ENCODE peak calls at places on chromosomes 2 and 18, in four cellular contexts. C is mesendoderm, E is esophagus squamous epithelium, A is GM23248. Z is an unnamed sample. For H3K4me1, the result is how much of the 10 kb centered on the place peaks cover.

GRCh38 chr2:12738112-12738485 is 21.4 kb downstream of the TRIB2 start:
- DNase-seq in C (no peak), E (no peak), A (no peak), Z (no peak)

GRCh38 chr18:7158201-7158600 is 40.6 kb upstream of the LAMA1 start:
- DNase-seq in C (peak), E (no peak), A (peak), Z (no peak)

GRCh38 chr2:9107168-9108025 is 99.2 kb upstream of the ASAP2 start:
- DNase-seq in C (no peak), E (no peak), A (no peak), Z (no peak)

GRCh38 chr18:55286257-55286825 is 301.7 kb downstream of the TCF4 start:
- DNase-seq in C (no peak), E (no peak), A (no peak), Z (no peak)

GRCh38 chr18:58970943-58971799 is 106.5 kb downstream of the ZNF532 start:
- DNase-seq in C (no peak), E (no peak), A (no peak), Z (no peak)

GRCh38 chr2:236816197-236817170 is 246.9 kb downstream of the ACKR3 start:
- DNase-seq in C (no peak), E (no peak), A (no peak), Z (no peak)

GRCh38 chr18:1017227-1017626 is 112.6 kb downstream of the ADCYAP1 start:
- DNase-seq in C (peak), E (no peak), A (peak), Z (no peak)

GRCh38 chr2:62972601-62973000 is 78.0 kb upstream of the OTX1 start:
- DNase-seq in C (no peak), E (no peak), A (no peak), Z (no peak)

GRCh38 chr18:41936471-41937134 is 18.4 kb upstream of the PIK3C3 start:
- DNase-seq in C (peak), E (no peak), A (no peak), Z (peak)

GRCh38 chr18:48486762-48487161 is 52.1 kb upstream of the CTIF start:
- DNase-seq in C (no peak), E (no peak), A (peak), Z (no peak)

GRCh38 chr2:64145760-64146159 is 1.5 kb upstream of the PELI1 start:
- DNase-seq in C (peak), E (no peak), A (no peak), Z (no peak)

GRCh38 chr18:58590231-58590630 is 38.7 kb downstream of the ALPK2 start:
- DNase-seq in C (peak), E (no peak), A (peak), Z (no peak)

GRCh38 chr2:186718895-186719294 is 25.0 kb downstream of the FAM171B start:
- DNase-seq in C (no peak), E (no peak), A (no peak), Z (no peak)

GRCh38 chr2:111202266-111203040 is 81.7 kb downstream of the BCL2L11 start:
- DNase-seq in C (no peak), E (no peak), A (peak), Z (no peak)

GRCh38 chr2:16508061-16508851 is 157.4 kb downstream of the CYRIA start:
- DNase-seq in C (peak), E (no peak), A (peak), Z (peak)

GRCh38 chr2:203861607-203862006 is 6.0 kb upstream of the CTLA4 start:
- DNase-seq in C (no peak), E (no peak), A (no peak), Z (no peak)
- H3K4me1 ChIP-seq in C (under half), E (under half), A (under half), Z (under half)

GRCh38 chr2:10832228-10832936 is 19.8 kb upstream of the PDIA6 start:
- DNase-seq in C (peak), E (no peak), A (peak), Z (peak)

GRCh38 chr2:10829304-10829703 is 16.7 kb upstream of the PDIA6 start:
- DNase-seq in C (no peak), E (no peak), A (no peak), Z (no peak)

GRCh38 chr2:10830203-10830602 is 17.6 kb upstream of the PDIA6 start:
- DNase-seq in C (no peak), E (no peak), A (no peak), Z (no peak)

GRCh38 chr2:10831387-10831985 is 18.9 kb upstream of the PDIA6 start:
- DNase-seq in C (no peak), E (no peak), A (peak), Z (no peak)

DNA sequence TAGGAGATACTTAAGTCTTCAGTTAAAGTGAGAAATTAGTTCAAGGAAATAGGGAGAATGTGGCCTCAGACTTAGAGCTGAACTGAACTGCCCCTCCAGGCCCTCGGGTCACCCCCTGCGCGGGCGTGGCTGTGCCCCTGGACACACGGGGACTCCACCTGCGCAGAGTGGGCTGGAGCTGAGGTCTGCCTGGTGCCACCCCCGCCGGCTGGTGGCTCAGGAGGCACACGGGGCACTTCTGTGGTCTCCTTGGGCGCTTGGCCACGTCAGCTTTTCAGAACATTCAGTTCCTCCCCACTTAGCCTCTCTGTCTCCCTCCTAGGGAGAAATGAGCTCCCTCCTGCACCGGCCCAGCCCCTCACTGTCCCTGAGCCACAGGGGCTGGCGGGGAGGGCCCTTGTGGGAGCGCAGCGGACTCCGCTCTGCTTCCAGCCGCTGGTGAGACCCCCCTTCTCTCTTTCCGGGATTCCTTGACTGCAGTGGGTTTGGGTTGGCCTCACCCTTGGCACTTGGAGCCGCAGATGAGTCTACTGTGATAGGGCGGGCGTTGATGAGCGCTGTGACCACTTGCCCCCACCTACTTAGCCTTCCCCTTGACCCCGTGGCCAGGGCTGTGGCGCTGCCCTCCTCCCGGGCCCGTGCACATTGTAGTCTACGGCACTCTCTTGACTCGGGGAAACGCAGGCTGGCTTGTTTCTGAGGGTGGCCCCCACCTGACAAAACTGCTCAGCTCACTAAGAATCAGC is 18.2 kb upstream of the PDIA6 start:
- DNase-seq in C (no peak), E (no peak), A (no peak), Z (no peak)
- H3K27ac ChIP-seq in C (no peak), E (no peak), A (no peak), Z (no peak)

GRCh38 chr2:101766871-101767739 is 69.6 kb downstream of the MAP4K4 start:
- DNase-seq in C (peak), E (no peak), A (peak), Z (peak)
- H3K4me1 ChIP-seq in C (under half), E (under half), A (half or more), Z (half or more)

GRCh38 chr2:69781321-69782248 is 39.7 kb downstream of the ANXA4 start:
- DNase-seq in C (peak), E (no peak), A (no peak), Z (no peak)
- H3K27ac ChIP-seq in C (no peak), E (peak), A (no peak), Z (no peak)

GRCh38 chr2:38405917-38406596 is 29.0 kb upstream of the ATL2 start:
- DNase-seq in C (no peak), E (no peak), A (no peak), Z (no peak)
- H3K4me1 ChIP-seq in C (under half), E (under half), A (under half), Z (under half)

DNA sequence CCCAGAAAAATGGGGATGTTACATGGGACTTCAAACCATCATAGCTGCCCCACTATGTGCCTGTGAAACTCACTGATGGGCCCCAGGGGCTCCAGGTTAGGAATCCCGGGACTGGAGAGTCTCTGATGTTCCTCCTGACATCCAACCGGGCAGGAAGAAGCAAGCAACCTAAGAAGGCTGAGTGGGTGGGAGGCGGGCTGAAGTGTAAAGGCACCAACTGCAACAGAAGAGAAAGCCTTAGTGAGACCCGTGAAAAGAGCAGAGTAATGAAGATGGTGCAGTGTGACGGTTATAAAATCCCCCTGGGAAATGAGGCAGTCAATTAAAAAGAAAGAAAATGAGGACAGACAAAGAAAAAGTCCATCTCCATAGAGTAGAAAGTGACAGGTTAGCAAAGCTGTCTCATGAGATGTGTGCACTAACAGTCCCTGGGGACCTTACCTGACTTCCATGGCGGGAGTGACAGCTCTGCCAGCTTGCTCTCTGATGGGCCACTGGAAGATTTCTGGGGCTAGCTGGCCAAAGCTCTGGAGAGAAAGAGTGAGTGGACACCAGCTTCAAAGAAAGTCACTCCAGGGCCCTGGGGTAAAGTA is 44.4 kb upstream of the IGFBP2 start:
- DNase-seq in C (no peak), E (no peak), A (no peak), Z (peak)
- H3K27ac ChIP-seq in C (no peak), E (no peak), A (no peak), Z (peak)

Z was measured in A673.